ENCODE peak calls at places on chromosomes 13 and 19, in seven cellular contexts. S, W, P, Q, V, G and B are unnamed samples.

GRCh38 chr13:20702945-20703784 is at the start of gene IL17D:
- DNase-seq in W (peak), G (no peak), Q (peak), P (peak), S (no peak), V (no peak), B (no peak)

GRCh38 chr13:49064459-49064858 is 88.7 kb downstream of the FNDC3A start:
- DNase-seq in W (no peak), S (no peak), V (no peak), P (no peak), Q (no peak), G (no peak), B (no peak)

GRCh38 chr19:35742121-35742724 is at the start of gene IGFLR1:
- DNase-seq in Q (peak), S (peak), P (no peak), V (peak), W (peak), G (no peak), B (peak)

GRCh38 chr19:40416918-40417713 is 3.9 kb upstream of the PRX start:
- DNase-seq in S (peak), P (peak), Q (no peak), G (no peak), W (no peak), V (no peak), B (no peak)

GRCh38 chr13:112772539-112772909 is 82.7 kb downstream of the ATP11A start:
- DNase-seq in V (no peak), W (no peak), S (no peak), Q (no peak), G (no peak), P (no peak), B (no peak)

GRCh38 chr13:35711909-35712308 is 235.4 kb upstream of the MAB21L1 start:
- DNase-seq in P (no peak), Q (no peak), V (no peak), S (no peak), W (no peak), G (no peak), B (no peak)

GRCh38 chr19:45340232-45340898 is at the start of gene KLC3:
- DNase-seq in W (peak), G (no peak), P (no peak), Q (no peak), V (peak), S (no peak), B (peak)

GRCh38 chr13:33251131-33251629 is 34.4 kb downstream of the STARD13 start:
- DNase-seq in Q (no peak), G (no peak), P (peak), V (no peak), S (peak), W (peak), B (no peak)

GRCh38 chr13:101892296-101892695 is 439.8 kb downstream of the ITGBL1 start:
- DNase-seq in Q (no peak), V (no peak), G (peak), P (no peak), S (no peak), W (no peak), B (no peak)

GRCh38 chr13:113901231-113901630 is 37.4 kb upstream of the GAS6 start:
- DNase-seq in Q (no peak), S (no peak), V (no peak), P (no peak), G (no peak), W (no peak), B (no peak)

GRCh38 chr19:17170538-17171297 is 44.4 kb upstream of the USE1 start:
- DNase-seq in W (no peak), Q (no peak), V (no peak), P (no peak), G (no peak), S (no peak), B (no peak)

GRCh38 chr19:47124937-47125668 is 5.5 kb upstream of the SAE1 start:
- DNase-seq in V (no peak), P (peak), G (no peak), S (peak), W (peak), Q (no peak), B (no peak)

GRCh38 chr19:48043675-48044258 is at the start of gene CABP5:
- DNase-seq in S (no peak), P (no peak), G (no peak), Q (no peak), V (no peak), W (no peak), B (no peak)

GRCh38 chr19:3614858-3615505 is 8.3 kb upstream of the TBXA2R start:
- DNase-seq in P (no peak), W (no peak), G (no peak), Q (no peak), S (no peak), V (no peak), B (no peak)

GRCh38 chr19:2546128-2547032 is 70.5 kb downstream of the GADD45B start:
- DNase-seq in G (no peak), S (no peak), P (no peak), V (no peak), Q (no peak), W (no peak), B (no peak)

GRCh38 chr13:33090755-33091454 is 74.7 kb downstream of the KL start:
- DNase-seq in V (no peak), Q (no peak), P (no peak), G (no peak), S (no peak), W (no peak), B (no peak)

GRCh38 chr13:98524391-98524790 is 52.5 kb downstream of the STK24 start:
- DNase-seq in G (no peak), W (no peak), S (no peak), P (no peak), Q (no peak), V (no peak), B (no peak)

GRCh38 chr13:37058801-37059135 is 720 bp downstream of the SUPT20H start:
- DNase-seq in P (peak), G (peak), V (no peak), S (peak), Q (peak), W (no peak), B (no peak)

GRCh38 chr13:36530050-36530789 is 97.9 kb downstream of the CCNA1 start:
- DNase-seq in G (peak), W (no peak), S (no peak), V (no peak), Q (no peak), P (no peak), B (no peak)